ENCODE peak calls at places on chromosome 2, in nine cellular contexts. P, B, O, D, H, G, X, V and U are unnamed samples.

GRCh38 chr2:19687260-19687659 is 214.5 kb downstream of the TTC32 start:
- DNase-seq in X (no peak), G (no peak), D (no peak), O (no peak), H (no peak), P (peak; percentile 14), V (no peak), B (no peak), U (no peak)

GRCh38 chr2:239312081-239312501 is 88.7 kb downstream of the HDAC4 start:
- DNase-seq in G (no peak), P (no peak), V (no peak), D (no peak), B (no peak), H (no peak), X (no peak), O (no peak), U (no peak)

GRCh38 chr2:138536302-138536701 is 34.7 kb downstream of the SPOPL start:
- DNase-seq in H (peak; percentile 60), V (no peak), X (peak; percentile 27), G (no peak), P (no peak), B (no peak), D (no peak), O (no peak), U (peak; percentile 13)

GRCh38 chr2:182103531-182103930 is 117.9 kb downstream of the PPP1R1C start:
- DNase-seq in O (no peak), G (no peak), D (no peak), B (no peak), V (no peak), H (peak; percentile 7), P (no peak), X (peak; percentile 51), U (peak; percentile 19)

GRCh38 chr2:109128048-109128465 is 948 bp upstream of the SH3RF3 start:
- DNase-seq in G (peak; percentile 88), X (peak; percentile 91), D (peak; percentile 96), P (peak; percentile 88), O (peak; percentile 26), V (peak; percentile 79), H (peak; percentile 92), B (peak; percentile 11), U (peak; percentile 93)

GRCh38 chr2:84212611-84213314 is 246.3 kb downstream of the SUCLG1 start:
- DNase-seq in X (no peak), H (no peak), B (no peak), G (no peak), D (no peak), O (no peak), P (no peak), V (no peak), U (no peak)

GRCh38 chr2:11829324-11829946 is 83.0 kb downstream of the LPIN1 start:
- DNase-seq in B (peak; percentile 86), P (peak; percentile 75), O (peak; percentile 41), V (peak; percentile 44), H (peak; percentile 87), D (peak; percentile 89), G (peak; percentile 63), X (peak; percentile 85), U (peak; percentile 58)

GRCh38 chr2:109134741-109135571 is 6.0 kb downstream of the SH3RF3 start:
- DNase-seq in G (no peak), X (no peak), B (no peak), D (no peak), O (no peak), P (no peak), H (no peak), V (peak; percentile 78), U (no peak)

GRCh38 chr2:20544093-20544747 is 97.3 kb downstream of the RHOB start:
- DNase-seq in V (no peak), O (no peak), G (no peak), D (no peak), X (no peak), H (no peak), B (no peak), P (no peak), U (no peak)

GRCh38 chr2:207035855-207036254 is 96.5 kb downstream of the CPO start:
- DNase-seq in G (no peak), H (no peak), X (no peak), P (no peak), V (no peak), B (no peak), O (no peak), D (no peak), U (peak; percentile 5)

GRCh38 chr2:15913146-15913545 is 27.2 kb upstream of the MYCN start:
- DNase-seq in D (no peak), V (peak; percentile 88), H (no peak), B (no peak), P (no peak), G (no peak), O (no peak), X (no peak), U (no peak)

GRCh38 chr2:217445726-217446125 is 557.1 kb downstream of the TNS1 start:
- DNase-seq in B (no peak), P (no peak), H (no peak), D (no peak), G (no peak), X (no peak), V (no peak), O (no peak), U (no peak)

GRCh38 chr2:216643986-216644662 is 10.9 kb downstream of the IGFBP2 start:
- DNase-seq in V (no peak), G (no peak), P (no peak), O (no peak), X (peak; percentile 39), D (no peak), H (peak; percentile 27), B (no peak), U (peak; percentile 39)

GRCh38 chr2:17918789-17919188 is 40.3 kb downstream of the KCNS3 start:
- DNase-seq in X (peak; percentile 18), H (peak; percentile 66), O (no peak), B (peak; percentile 17), V (no peak), G (peak; percentile 53), D (peak; percentile 18), P (peak; percentile 8), U (no peak)

GRCh38 chr2:24970483-24971299 is 1.1 kb downstream of the DNAJC27 start:
- DNase-seq in V (no peak), O (no peak), H (peak; percentile 41), B (no peak), P (peak; percentile 31), G (peak; percentile 47), X (no peak), D (no peak), U (peak; percentile 62)

GRCh38 chr2:111118455-111119003 is 2.2 kb upstream of the BCL2L11 start:
- DNase-seq in P (no peak), O (no peak), G (peak; percentile 18), H (peak; percentile 53), D (no peak), X (peak; percentile 63), V (no peak), B (no peak), U (no peak)

GRCh38 chr2:22020101-22020742 is 896.5 kb downstream of the TDRD15 start:
- DNase-seq in X (peak; percentile 15), P (no peak), O (no peak), G (no peak), D (no peak), H (no peak), B (no peak), V (no peak), U (no peak)

DNA sequence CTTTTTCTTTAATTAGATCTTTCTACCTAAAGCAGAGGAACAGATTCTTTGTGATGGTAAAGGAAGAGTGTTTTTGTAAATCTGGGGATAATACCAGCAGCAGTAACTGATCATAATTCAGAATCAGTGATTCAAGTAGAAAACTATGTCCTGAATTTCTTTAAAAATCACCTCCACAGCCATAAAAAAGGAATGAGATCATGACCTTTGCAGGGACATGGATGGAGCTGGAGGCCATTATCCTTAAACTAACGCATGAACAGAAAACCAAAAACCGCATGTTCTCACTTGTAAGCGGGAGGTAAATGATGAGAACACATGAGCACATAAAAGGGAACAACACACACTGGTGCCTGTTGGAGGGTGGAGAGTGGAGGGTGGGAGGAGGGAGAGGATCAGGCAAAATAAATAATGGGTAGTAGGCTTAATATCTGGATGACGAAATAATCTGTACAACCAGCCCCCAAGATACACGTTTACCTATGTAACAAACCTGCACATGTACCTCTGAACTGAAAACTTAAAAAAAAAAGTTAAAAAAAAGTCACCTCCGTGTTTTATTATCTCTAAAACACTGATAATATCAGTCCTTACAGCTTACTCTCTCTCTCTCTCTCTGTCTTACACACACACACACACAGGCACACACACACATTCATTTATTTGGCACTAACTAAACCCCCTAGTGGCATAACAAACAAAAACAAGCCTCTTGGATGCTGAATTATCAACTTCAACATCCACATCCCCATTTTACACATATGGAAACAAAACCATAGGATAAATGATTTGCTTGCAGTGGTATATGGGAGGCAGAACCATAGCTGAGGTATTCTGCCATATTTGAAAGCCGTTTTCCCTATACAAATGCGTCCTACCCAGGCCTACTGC is 1.4 kb downstream of the TM4SF20 start:
- DNase-seq in X (no peak), G (no peak), V (no peak), H (peak; percentile 18), O (peak; percentile 23), D (no peak), B (no peak), P (no peak), U (peak; percentile 44)
- TF ChIP-seq EZH2phosphoT487 in X (no peak), G (no peak), V (no peak), H (no peak), O (no peak), D (no peak), B (no peak), P (no peak), U (no peak)

DNA sequence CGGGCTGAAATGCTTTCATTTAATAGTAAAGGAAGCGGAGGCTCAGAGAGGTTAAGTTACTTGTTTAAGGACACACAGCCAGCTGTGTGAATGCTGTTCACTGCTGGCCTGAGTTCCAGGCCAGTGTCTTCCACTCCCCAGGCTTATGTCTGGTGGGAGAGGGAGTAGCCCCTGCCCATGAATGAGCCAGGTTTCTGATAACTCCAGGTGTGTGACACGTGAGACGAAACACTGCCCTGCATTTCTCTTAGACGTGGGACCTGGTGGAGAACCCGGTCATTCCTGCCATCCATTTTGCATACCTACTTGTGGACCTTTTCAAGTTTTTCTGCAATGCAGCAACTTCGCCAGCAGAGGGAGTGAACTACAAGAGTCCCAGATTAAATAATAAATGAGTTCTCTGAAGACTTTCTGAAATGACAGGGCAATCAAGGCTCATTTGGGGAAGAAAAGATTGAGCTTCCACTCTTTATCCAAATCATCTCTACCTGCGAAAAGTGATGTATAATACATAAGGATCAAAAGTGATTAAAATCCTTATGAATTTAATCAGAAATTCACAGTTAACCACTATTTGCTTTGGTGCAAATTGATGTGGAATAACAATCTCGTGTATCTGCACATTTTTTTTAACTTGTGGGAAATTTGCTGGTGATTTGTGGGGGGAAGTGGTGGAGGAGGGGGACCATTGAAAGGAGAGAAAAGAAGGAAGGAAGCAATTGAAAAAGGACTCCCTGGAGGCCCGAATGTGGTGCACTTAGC is 79.4 kb upstream of the ASB18 start:
- DNase-seq in G (peak; percentile 82), H (peak; percentile 89), D (peak; percentile 73), X (peak; percentile 80), V (peak; percentile 72), O (peak; percentile 67), B (peak; percentile 78), P (peak; percentile 79), U (peak; percentile 73)
- H2AFZ ChIP-seq in G (no peak overlapping the region), H (no peak overlapping the region), D (no peak overlapping the region), X (no peak overlapping the region), V (peak overlapping the region; percentile 46), O (no peak overlapping the region), B (no peak overlapping the region), P (peak overlapping the region; percentile 62), U (no peak overlapping the region)

GRCh38 chr2:59561281-59561680 is 992.2 kb downstream of the BCL11A start:
- DNase-seq in D (no peak), H (peak; percentile 32), O (no peak), P (no peak), G (no peak), V (no peak), B (no peak), X (no peak), U (no peak)
- TF ChIP-seq EZH2phosphoT487 in D (no peak), H (no peak), O (no peak), P (no peak), G (no peak), V (no peak), B (no peak), X (no peak), U (no peak)

GRCh38 chr2:148020036-148020357 is 540 bp downstream of the ORC4 start:
- DNase-seq in V (no peak), G (no peak), P (no peak), B (no peak), X (no peak), D (no peak), O (no peak), H (no peak), U (peak; percentile 72)
- H2AFZ ChIP-seq in V (peak overlapping the region; percentile 67), G (peak overlapping the region; percentile 72), P (peak overlapping the region; percentile 76), B (peak overlapping the region; percentile 70), X (peak overlapping the region; percentile 88), D (peak overlapping the region; percentile 83), O (no peak overlapping the region), H (no peak overlapping the region), U (peak overlapping the region; percentile 96)